ENCODE peak calls at places on chromosomes 2 and 18, in eight cellular contexts. E is tibial nerve, C is HFFc6, B is lung, Z is AG04449, P is Panc1, N is uterus, D is RWPE1. S is an unnamed sample.

GRCh38 chr18:75691483-75691882 is 264.0 kb upstream of the SMIM21 start:
- DNase-seq in N (no peak), D (no peak), B (no peak), E (no peak), C (no peak), P (no peak), Z (no peak), S (no peak)

GRCh38 chr2:27118525-27119329 is at the start of gene CGREF1:
- DNase-seq in N (no peak), D (peak), B (no peak), E (no peak), P (no peak), Z (no peak), C (no peak), S (no peak)

GRCh38 chr2:9462872-9463697 is 11.3 kb upstream of the IAH1 start:
- DNase-seq in Z (no peak), B (no peak), N (no peak), P (no peak), D (no peak), E (no peak), C (no peak), S (no peak)

GRCh38 chr2:204483497-204484164 is 61.6 kb upstream of the PARD3B start:
- DNase-seq in C (no peak), P (no peak), N (no peak), D (no peak), Z (no peak), B (no peak), E (no peak), S (no peak)

GRCh38 chr18:22347624-22348511 is 69.8 kb downstream of the CTAGE1 start:
- DNase-seq in E (no peak), Z (no peak), N (peak), C (no peak), B (no peak), D (no peak), P (no peak), S (no peak)

GRCh38 chr2:173664520-173664919 is 300.7 kb downstream of the SP3 start:
- DNase-seq in D (no peak), B (no peak), C (no peak), N (no peak), Z (no peak), E (no peak), P (no peak), S (no peak)

GRCh38 chr2:240359695-240360094 is 75.8 kb upstream of the GPC1 start:
- DNase-seq in N (no peak), D (no peak), C (no peak), P (no peak), Z (no peak), B (no peak), E (no peak), S (no peak)

GRCh38 chr2:37644191-37644590 is 27.3 kb downstream of the CDC42EP3 start:
- DNase-seq in D (no peak), E (no peak), B (no peak), C (no peak), N (no peak), P (no peak), Z (no peak), S (no peak)

GRCh38 chr2:235165631-235166030 is 213.8 kb downstream of the SH3BP4 start:
- DNase-seq in P (no peak), D (no peak), E (no peak), N (no peak), Z (no peak), C (no peak), B (no peak), S (no peak)

GRCh38 chr2:101500175-101500574 is 25.3 kb upstream of the RFX8 start:
- DNase-seq in P (no peak), N (no peak), E (no peak), B (no peak), C (no peak), Z (no peak), D (no peak), S (no peak)

GRCh38 chr2:113077921-113078320 is 10.2 kb downstream of the IL1F10 start:
- DNase-seq in Z (no peak), E (no peak), B (no peak), P (no peak), N (no peak), C (no peak), D (peak), S (no peak)

GRCh38 chr18:8501044-8501443 is 108.2 kb upstream of the RAB12 start:
- DNase-seq in E (no peak), B (no peak), Z (no peak), C (no peak), P (no peak), D (no peak), N (no peak), S (no peak)

GRCh38 chr18:67406678-67407077 is 109.8 kb downstream of the DSEL start:
- DNase-seq in P (no peak), D (no peak), Z (no peak), C (no peak), B (no peak), N (no peak), E (no peak), S (no peak)

GRCh38 chr2:106105151-106105922 is 88.8 kb downstream of the UXS1 start:
- DNase-seq in B (peak), N (no peak), Z (no peak), P (no peak), D (no peak), E (no peak), C (no peak), S (no peak)

GRCh38 chr2:158926478-158926948 is 41.9 kb upstream of the TANC1 start:
- DNase-seq in Z (no peak), N (no peak), C (peak), D (peak), P (no peak), E (no peak), B (no peak), S (no peak)

GRCh38 chr2:17658251-17658843 is 95.3 kb downstream of the SMC6 start:
- DNase-seq in E (no peak), C (peak), N (no peak), Z (peak), P (no peak), D (no peak), B (no peak), S (no peak)

GRCh38 chr2:236434593-236434992 is 135.0 kb upstream of the ACKR3 start:
- DNase-seq in E (no peak), Z (no peak), D (no peak), P (no peak), C (no peak), B (no peak), N (no peak), S (no peak)

DNA sequence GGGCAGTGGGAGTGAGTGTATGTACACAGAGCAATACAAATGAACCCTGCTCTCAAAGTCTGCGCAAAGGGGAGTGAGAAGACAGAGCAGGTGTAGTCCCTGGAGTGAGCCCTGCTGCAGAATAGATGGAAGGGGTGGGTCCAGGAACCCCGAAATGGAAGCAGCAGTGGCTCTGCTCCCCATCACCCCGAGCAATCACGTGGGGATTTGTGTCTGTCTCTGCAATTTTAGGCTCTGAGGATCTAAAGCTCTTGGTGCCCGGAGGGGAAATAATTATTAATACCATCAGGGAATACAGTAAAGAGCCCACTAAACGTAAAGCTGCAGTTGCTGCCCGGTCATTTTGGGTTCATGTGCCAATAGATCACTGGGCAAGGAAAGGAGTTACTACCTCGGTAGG is 118.3 kb downstream of the LPIN1 start:
- DNase-seq in P (no peak), B (peak), D (no peak), E (no peak), N (no peak), Z (no peak), C (no peak), S (no peak)
- TF ChIP-seq CTCF in P (no peak), B (no peak), D (no peak), E (no peak), N (no peak), Z (no peak), C (no peak), S (no peak)

DNA sequence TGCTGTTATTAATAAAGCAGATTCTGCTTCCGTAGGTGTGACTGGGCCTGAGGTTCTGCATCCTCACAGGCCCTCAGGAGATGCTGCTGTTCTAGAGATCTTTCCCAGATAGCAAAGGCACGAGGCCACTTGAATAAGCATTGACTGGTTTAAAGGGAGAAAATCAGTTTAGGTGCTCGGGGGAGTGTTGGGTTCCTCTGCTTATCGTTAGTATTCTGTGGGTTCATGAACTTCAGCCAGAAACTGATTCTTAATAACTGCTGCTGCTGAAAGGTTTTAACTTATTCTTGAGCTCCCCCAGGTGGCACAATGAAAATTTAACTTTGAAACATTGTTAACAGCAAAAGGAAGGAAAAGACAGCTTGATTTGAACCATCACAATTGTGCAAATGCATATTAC is 56.9 kb downstream of the ITGA6 start:
- DNase-seq in Z (no peak), P (no peak), N (no peak), D (no peak), B (no peak), E (no peak), C (peak), S (no peak)
- TF ChIP-seq CTCF in Z (no peak), P (peak), N (no peak), D (peak), B (no peak), E (no peak), C (peak), S (peak)

DNA sequence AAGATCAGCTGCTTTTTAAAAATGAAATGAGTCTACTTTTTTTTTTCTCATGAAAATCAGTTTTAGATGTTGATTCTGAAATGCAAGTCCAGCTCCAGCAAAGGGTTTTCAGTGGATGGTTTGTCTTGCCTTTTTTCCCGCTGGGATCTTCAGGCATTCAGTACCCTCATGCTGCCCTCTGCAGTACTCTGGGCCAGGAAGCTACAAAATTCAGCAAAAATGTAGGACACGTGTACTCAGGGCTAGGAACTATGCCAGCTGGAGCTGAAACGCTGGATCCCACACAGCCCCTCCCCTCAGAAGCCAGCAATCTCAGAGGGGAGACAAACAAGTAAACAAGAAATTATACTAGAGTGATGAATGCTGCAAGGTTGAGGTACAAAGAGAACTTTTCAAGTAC is 97.3 kb downstream of the MMADHC start:
- DNase-seq in B (no peak), Z (no peak), E (no peak), P (no peak), N (no peak), D (no peak), C (peak), S (no peak)
- TF ChIP-seq CTCF in B (no peak), Z (peak), E (no peak), P (no peak), N (no peak), D (no peak), C (peak), S (no peak)

DNA sequence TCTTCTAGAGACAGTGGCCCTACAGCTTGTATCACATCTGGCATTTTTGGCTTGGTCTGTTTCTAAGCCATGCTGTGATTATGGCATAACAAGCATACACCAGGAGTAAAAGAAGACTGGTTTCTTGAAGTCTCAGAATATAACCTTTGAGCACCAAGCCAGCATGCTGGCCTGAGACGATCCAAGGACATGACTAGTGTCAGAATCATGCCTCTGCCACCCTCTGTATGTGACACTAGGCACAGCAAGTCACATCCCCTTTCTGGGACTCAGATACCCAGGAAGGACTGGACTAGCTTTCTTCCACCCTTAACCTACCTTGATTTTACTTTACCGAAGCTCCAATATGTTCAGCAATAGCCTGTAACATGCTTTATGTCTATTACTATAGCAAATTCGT is 345.5 kb downstream of the SETBP1 start:
- DNase-seq in E (no peak), N (no peak), P (no peak), C (no peak), D (no peak), B (no peak), Z (no peak), S (no peak)
- TF ChIP-seq CTCF in E (no peak), N (no peak), P (no peak), C (no peak), D (no peak), B (no peak), Z (no peak), S (no peak)

DNA sequence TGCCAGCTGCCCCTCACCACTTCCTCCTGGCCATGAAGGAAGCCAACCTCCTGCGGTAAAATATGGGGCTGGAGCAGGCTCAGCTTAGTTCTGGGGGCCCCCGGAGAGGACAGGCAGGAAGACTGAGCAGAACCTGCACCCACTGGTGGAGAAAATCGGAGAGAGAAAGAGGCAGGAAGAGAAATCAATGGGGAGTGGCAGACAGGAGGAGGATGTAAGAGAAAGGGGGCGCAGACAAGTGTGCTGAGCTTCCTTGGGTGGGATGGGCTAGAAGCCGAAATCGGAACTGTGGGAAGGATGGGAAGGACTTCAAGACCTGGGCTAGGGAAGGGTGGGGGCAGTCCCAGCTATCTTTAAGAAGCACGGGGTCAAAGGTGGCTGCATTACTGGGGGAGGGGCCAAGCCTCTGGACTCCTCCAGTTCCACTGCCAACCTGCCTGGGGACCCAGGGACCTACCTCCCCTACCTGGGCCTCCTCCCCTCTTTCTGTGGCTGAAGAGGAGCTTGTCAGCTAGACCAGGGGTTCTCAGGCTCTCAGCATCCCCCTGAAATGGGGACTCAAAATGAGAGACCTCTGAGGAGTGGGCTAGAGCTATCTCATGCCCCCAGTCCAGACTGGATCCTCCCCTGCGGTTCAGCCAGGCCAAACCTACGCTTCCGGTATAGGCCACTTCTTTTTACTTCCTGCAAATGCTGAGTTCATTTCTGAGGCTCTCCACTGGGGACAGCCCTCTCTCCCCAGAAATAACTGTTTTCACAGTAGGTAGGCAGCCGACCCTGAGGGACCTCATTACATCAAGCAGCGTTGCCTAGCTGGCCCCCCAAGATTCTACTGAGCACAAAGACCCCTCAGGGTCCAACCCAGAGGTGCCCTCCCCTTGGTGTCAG is 33.6 kb upstream of the B3GNT7 start:
- DNase-seq in N (no peak), E (no peak), P (no peak), C (no peak), D (no peak), B (no peak), Z (no peak), S (no peak)
- TF ChIP-seq CTCF in N (no peak), E (no peak), P (no peak), C (no peak), D (no peak), B (no peak), Z (no peak), S (no peak)

GRCh38 chr2:129297430-129297829 is 682.0 kb upstream of the RAB6C start:
- DNase-seq in N (no peak), Z (no peak), D (no peak), E (no peak), C (no peak), B (no peak), P (no peak), S (no peak)
- TF ChIP-seq CTCF in N (no peak), Z (no peak), D (no peak), E (no peak), C (no peak), B (no peak), P (no peak), S (no peak)

S was measured in D721Med.